ENCODE peak calls at places on chromosomes 11 and 22, in eight cellular contexts. P is stimulated activated CD8-positive, alpha-beta memory T cell treated with anti-CD3 and anti-CD28 coated beads, Interleukin-7, amount 100 ng/mL, for 1 hour; D is left colon; E is substantia nigra; X is astrocyte of the cerebellum; H is posterior vena cava; M is HFF-Myc; V is neural progenitor cell. I is an unnamed sample.

GRCh38 chr11:66419825-66420224 is 1.0 kb upstream of the NPAS4 start:
- DNase-seq in D (no peak), X (no peak), H (no peak), P (no peak), E (no peak), M (no peak), V (peak), I (no peak)

GRCh38 chr22:22166941-22167713 is 77.5 kb upstream of the VPREB1 start:
- DNase-seq in X (no peak), H (no peak), P (no peak), M (no peak), E (no peak), D (no peak), V (no peak), I (no peak)

GRCh38 chr11:128941573-128942271 is 949 bp downstream of the TP53AIP1 start:
- DNase-seq in V (no peak), H (peak), D (no peak), P (no peak), M (no peak), E (no peak), X (no peak), I (no peak)

GRCh38 chr11:128181090-128181485 is 406.3 kb downstream of the ETS1 start:
- DNase-seq in X (no peak), M (no peak), P (no peak), D (no peak), V (no peak), E (no peak), H (no peak), I (no peak)

GRCh38 chr11:63745304-63746170 is 23.0 kb downstream of the ZFTA start:
- DNase-seq in M (no peak), H (no peak), E (no peak), V (no peak), P (no peak), D (no peak), X (no peak), I (no peak)

GRCh38 chr11:73034330-73034729 is 107.8 kb downstream of the FCHSD2 start:
- DNase-seq in D (no peak), H (no peak), E (no peak), X (no peak), V (no peak), M (no peak), P (no peak), I (no peak)

GRCh38 chr11:85115798-85116197 is 511.3 kb downstream of the DLG2 start:
- DNase-seq in P (no peak), V (no peak), E (no peak), D (no peak), H (no peak), M (no peak), X (no peak), I (no peak)

GRCh38 chr11:1876361-1877063 is 15.2 kb downstream of the PRR33 start:
- DNase-seq in H (peak), X (no peak), E (no peak), V (peak), P (no peak), D (no peak), M (no peak), I (no peak)

GRCh38 chr11:2663506-2663905 is 36.3 kb downstream of the KCNQ1OT1 start:
- DNase-seq in D (no peak), P (no peak), X (no peak), E (no peak), M (no peak), V (no peak), H (no peak), I (no peak)

GRCh38 chr11:3855808-3856491 is 486 bp downstream of the STIM1 start:
- DNase-seq in H (peak), P (no peak), E (no peak), M (no peak), V (peak), X (no peak), D (peak), I (no peak)

GRCh38 chr11:35688023-35688422 is 25.4 kb downstream of the TRIM44 start:
- DNase-seq in M (no peak), P (no peak), V (no peak), D (no peak), E (no peak), X (no peak), H (no peak), I (no peak)

GRCh38 chr11:100914415-100914814 is 215.2 kb downstream of the PGR start:
- DNase-seq in V (no peak), M (no peak), X (no peak), D (no peak), H (no peak), P (no peak), E (no peak), I (no peak)

GRCh38 chr11:118436639-118437045 is 350 bp downstream of the KMT2A start:
- DNase-seq in H (peak), V (no peak), D (no peak), E (no peak), X (no peak), P (peak), M (no peak), I (no peak)

GRCh38 chr11:104534268-104534667 is 364.0 kb downstream of the CASP12 start:
- DNase-seq in M (peak), H (no peak), V (no peak), P (no peak), D (no peak), X (peak), E (no peak), I (no peak)

GRCh38 chr11:18312012-18312411 is 9.9 kb downstream of the HPS5 start:
- DNase-seq in E (no peak), P (no peak), V (no peak), D (no peak), X (peak), H (no peak), M (no peak), I (no peak)

GRCh38 chr11:74444173-74444832 is 23.0 kb downstream of the KCNE3 start:
- DNase-seq in P (no peak), H (no peak), X (no peak), E (no peak), M (no peak), V (no peak), D (no peak), I (no peak)

GRCh38 chr11:11416502-11416901 is 63.5 kb upstream of the CSNK2A3 start:
- DNase-seq in E (no peak), V (no peak), D (no peak), X (peak), P (no peak), H (no peak), M (no peak), I (no peak)

GRCh38 chr11:114202011-114202609 is 94.1 kb upstream of the NNMT start:
- DNase-seq in X (no peak), M (no peak), E (no peak), V (no peak), P (no peak), D (no peak), H (no peak), I (no peak)

GRCh38 chr11:34546511-34547206 is 33.1 kb upstream of the ELF5 start:
- DNase-seq in H (no peak), E (peak), X (no peak), D (no peak), P (no peak), M (no peak), V (peak), I (peak)

GRCh38 chr11:1728931-1729691 is 21.3 kb downstream of the IFITM10 start:
- DNase-seq in D (no peak), X (no peak), H (peak), M (no peak), E (no peak), P (no peak), V (no peak), I (no peak)